ENCODE peak calls at places on chromosomes 13 and 19, in six cellular contexts. P is heart left ventricle, K is fibroblast of lung, A is dorsolateral prefrontal cortex, W is foreskin keratinocyte, G is OCI-LY7. V is an unnamed sample.

GRCh38 chr19:892243-892996 is 567 bp downstream of the MED16 start:
- DNase-seq in P (no peak), K (no peak), A (no peak), W (no peak), G (peak), V (no peak)

GRCh38 chr19:13281567-13282291 is 131.5 kb downstream of the IER2 start:
- DNase-seq in P (no peak), K (no peak), A (peak), W (no peak), G (no peak), V (no peak)

GRCh38 chr19:1276620-1277007 is 1.3 kb downstream of the FAM174C start:
- DNase-seq in P (no peak), K (no peak), A (no peak), W (no peak), G (peak), V (no peak)

GRCh38 chr13:113029487-113030258 is 60.7 kb downstream of the MCF2L start:
- DNase-seq in P (no peak), K (no peak), A (no peak), W (no peak), G (peak), V (no peak)

GRCh38 chr19:54532528-54532927 is 29.9 kb downstream of the LAIR2 start:
- DNase-seq in P (no peak), K (no peak), A (no peak), W (no peak), G (peak), V (no peak)

GRCh38 chr13:110498765-110499164 is 62.8 kb downstream of the RAB20 start:
- DNase-seq in P (peak), K (no peak), A (no peak), W (no peak), G (no peak), V (no peak)

GRCh38 chr13:40388617-40389016 is 277.8 kb downstream of the FOXO1 start:
- DNase-seq in P (no peak), K (peak), A (no peak), W (no peak), G (peak), V (no peak)

GRCh38 chr19:8321760-8322637 is 703 bp downstream of the RPS28 start:
- DNase-seq in P (no peak), K (no peak), A (no peak), W (no peak), G (peak), V (no peak)

GRCh38 chr13:30666113-30666512 is 48.4 kb downstream of the USPL1 start:
- DNase-seq in P (no peak), K (no peak), A (no peak), W (no peak), G (no peak), V (no peak)

GRCh38 chr13:43245374-43245964 is 222.1 kb downstream of the DNAJC15 start:
- DNase-seq in P (no peak), K (peak), A (no peak), W (peak), G (no peak), V (no peak)

GRCh38 chr19:44893704-44894103 is 2.6 kb downstream of the TOMM40 start:
- DNase-seq in P (no peak), K (no peak), A (no peak), W (no peak), G (no peak), V (no peak)

GRCh38 chr13:23321534-23322241 is 111.8 kb downstream of the SACS start:
- DNase-seq in P (peak), K (peak), A (peak), W (peak), G (no peak), V (no peak)

GRCh38 chr13:73403362-73404150 is 344.8 kb downstream of the KLF5 start:
- DNase-seq in P (no peak), K (peak), A (no peak), W (no peak), G (no peak), V (no peak)

GRCh38 chr13:112447761-112448603 is 71.8 kb downstream of the SPACA7 start:
- DNase-seq in P (no peak), K (no peak), A (no peak), W (no peak), G (no peak), V (no peak)

GRCh38 chr19:35299523-35300339 is 7.8 kb downstream of the MAG start:
- DNase-seq in P (peak), K (no peak), A (peak), W (no peak), G (peak), V (peak)

GRCh38 chr19:2135474-2136402 is 15.6 kb downstream of the AP3D1 start:
- DNase-seq in P (no peak), K (no peak), A (no peak), W (no peak), G (no peak), V (no peak)

GRCh38 chr13:35723061-35723461 is 246.6 kb upstream of the MAB21L1 start:
- DNase-seq in P (no peak), K (no peak), A (no peak), W (no peak), G (no peak), V (no peak)

GRCh38 chr19:41391618-41392017 is 5.5 kb downstream of the EXOSC5 start:
- DNase-seq in P (no peak), K (no peak), A (no peak), W (no peak), G (no peak), V (no peak)

GRCh38 chr19:41398042-41398403 is 405 bp downstream of the BCKDHA start:
- DNase-seq in P (no peak), K (no peak), A (no peak), W (no peak), G (no peak), V (no peak)

GRCh38 chr19:41397086-41398041 is at the start of the genes BCKDHA and EXOSC5:
- DNase-seq in P (peak), K (peak), A (peak), W (peak), G (peak), V (peak)

GRCh38 chr19:41395355-41395754 is 1.8 kb downstream of the EXOSC5 start:
- DNase-seq in P (no peak), K (no peak), A (no peak), W (no peak), G (no peak), V (no peak)

GRCh38 chr19:41392775-41393174 is 4.4 kb downstream of the EXOSC5 start:
- DNase-seq in P (no peak), K (no peak), A (no peak), W (no peak), G (no peak), V (no peak)
- H3K27ac ChIP-seq in P (no peak), K (no peak), A (no peak), W (no peak), G (no peak), V (no peak)

GRCh38 chr13:77523386-77523785 is 12.1 kb upstream of the SCEL start:
- DNase-seq in P (no peak), K (no peak), A (no peak), W (no peak), G (no peak), V (no peak)
- H3K27ac ChIP-seq in P (no peak), K (no peak), A (no peak), W (no peak), G (no peak), V (no peak)

DNA sequence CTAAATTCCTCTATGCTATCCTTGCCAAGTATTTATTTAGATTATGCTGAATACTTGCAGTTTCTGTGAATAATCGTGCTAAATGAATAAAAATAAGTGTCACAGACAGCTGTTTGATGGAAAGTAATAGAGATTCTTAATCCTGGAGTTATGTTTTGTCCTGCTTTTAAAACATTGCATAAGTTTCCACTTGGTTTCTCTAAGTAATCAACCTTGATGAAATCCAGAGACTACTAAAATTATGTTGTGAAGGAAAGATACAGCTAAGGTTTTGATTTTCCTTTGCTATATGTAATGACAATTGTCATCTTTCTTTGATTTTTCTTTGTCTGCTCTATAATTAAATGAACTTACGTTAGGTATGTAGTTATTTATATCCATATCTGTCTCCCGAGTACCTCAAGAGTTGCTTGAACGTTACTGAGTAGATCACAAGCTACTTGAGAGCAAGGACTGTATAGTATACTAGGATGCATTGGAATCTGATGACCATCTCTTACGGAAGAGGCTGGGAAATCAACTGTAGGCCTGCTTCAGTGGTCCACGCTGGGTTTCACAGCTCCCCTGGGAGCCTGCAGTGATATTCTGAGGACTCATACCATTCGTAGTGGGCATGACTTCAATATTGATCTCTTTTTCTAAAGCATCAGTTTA is 5.8 kb downstream of the ABHD13 start:
- DNase-seq in P (no peak), K (no peak), A (no peak), W (no peak), G (no peak), V (no peak)
- H3K27ac ChIP-seq in P (no peak), K (no peak), A (no peak), W (no peak), G (no peak), V (no peak)

GRCh38 chr13:45333251-45333972 is 7.6 kb downstream of the TPT1 start:
- DNase-seq in P (no peak), K (no peak), A (no peak), W (no peak), G (peak), V (no peak)
- H3K27ac ChIP-seq in P (no peak), K (no peak), A (peak), W (no peak), G (peak), V (no peak)

GRCh38 chr13:48746816-48747215 is 93.1 kb downstream of the CYSLTR2 start:
- DNase-seq in P (no peak), K (no peak), A (no peak), W (no peak), G (no peak), V (no peak)

GRCh38 chr13:48750588-48751383 is 97.1 kb downstream of the CYSLTR2 start:
- DNase-seq in P (peak), K (peak), A (no peak), W (no peak), G (no peak), V (no peak)

GRCh38 chr13:48749699-48750473 is 96.2 kb downstream of the CYSLTR2 start:
- DNase-seq in P (peak), K (peak), A (peak), W (peak), G (peak), V (peak)

GRCh38 chr13:48748681-48749080 is 95.0 kb downstream of the CYSLTR2 start:
- DNase-seq in P (no peak), K (no peak), A (no peak), W (no peak), G (no peak), V (no peak)

DNA sequence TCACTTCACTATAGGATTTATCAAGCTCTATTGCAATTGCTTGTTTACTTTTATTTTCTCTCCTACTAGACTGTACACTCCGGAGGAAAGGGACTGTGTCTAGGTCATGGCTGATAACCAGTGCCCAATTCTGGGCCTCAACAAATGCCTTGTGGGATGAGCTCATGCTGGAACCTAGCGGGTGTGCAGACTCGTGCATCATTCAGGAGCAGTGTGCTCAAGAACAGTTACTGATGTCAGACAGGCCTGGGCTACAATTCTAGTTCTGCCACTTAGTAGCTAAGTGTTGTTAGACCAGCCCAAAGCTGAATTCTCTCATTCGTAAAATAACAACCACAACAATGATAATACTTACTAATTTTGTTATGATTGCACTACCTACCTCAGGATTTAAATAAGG is 95.4 kb downstream of the CYSLTR2 start:
- DNase-seq in P (peak), K (peak), A (no peak), W (peak), G (no peak), V (no peak)
- H3K27ac ChIP-seq in P (peak), K (no peak), A (peak), W (peak), G (no peak), V (no peak)

DNA sequence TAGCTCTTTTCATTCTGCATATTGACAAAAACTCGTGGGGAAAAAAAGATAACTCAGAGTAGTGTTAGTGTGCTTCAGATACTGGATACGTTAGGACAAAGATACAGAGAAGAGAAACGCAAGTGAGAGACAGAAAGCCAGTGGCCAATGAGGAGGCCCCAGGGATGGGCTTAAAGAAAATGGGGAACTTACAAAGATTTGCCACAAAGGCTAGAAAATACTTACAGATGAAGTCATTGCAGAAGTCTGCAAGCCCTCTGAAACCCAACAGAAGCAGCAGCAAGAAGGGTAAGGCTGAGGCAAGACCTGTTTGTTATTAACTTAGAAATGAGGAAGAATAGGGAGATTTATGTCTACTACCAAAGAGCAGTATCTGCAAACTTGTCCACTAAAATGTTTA is 192.5 kb upstream of the MIR17HG start:
- DNase-seq in P (no peak), K (no peak), A (no peak), W (no peak), G (no peak), V (no peak)
- H3K27ac ChIP-seq in P (no peak), K (no peak), A (no peak), W (no peak), G (no peak), V (no peak)

V was measured in substantia nigra.